ENCODE peak calls at places on chromosomes 2 and 18, in five cellular contexts. P is endothelial cell of umbilical vein; B is CD8-positive, alpha-beta T cell; O is uterus; I is colonic mucosa. K is an unnamed sample.

GRCh38 chr2:39845460-39846146 is 66.5 kb upstream of the THUMPD2 start:
- DNase-seq in P (no peak), B (no peak), O (no peak), I (no peak), K (no peak)

GRCh38 chr2:45771251-45771650 is 119.8 kb downstream of the PRKCE start:
- DNase-seq in P (peak; percentile 5), B (no peak), O (peak; percentile 63), I (no peak), K (no peak)

GRCh38 chr2:152355411-152355831 is 20.4 kb downstream of the FMNL2 start:
- DNase-seq in P (no peak), B (no peak), O (no peak), I (no peak), K (no peak)

GRCh38 chr18:51751901-51752300 is 554.4 kb upstream of the MEX3C start:
- DNase-seq in P (no peak), B (no peak), O (no peak), I (no peak), K (no peak)

GRCh38 chr18:62637807-62638687 is 77.3 kb upstream of the PHLPP1 start:
- DNase-seq in P (peak; percentile 18), B (peak; percentile 8), O (no peak), I (peak; percentile 36), K (peak; percentile 34)

GRCh38 chr18:34710430-34711386 is 610 bp downstream of the DTNA start:
- DNase-seq in P (no peak), B (no peak), O (peak; percentile 48), I (no peak), K (no peak)

GRCh38 chr18:3821524-3821923 is 371.6 kb downstream of the TGIF1 start:
- DNase-seq in P (no peak), B (no peak), O (no peak), I (no peak), K (no peak)

GRCh38 chr2:60439219-60439974 is 114.1 kb downstream of the BCL11A start:
- DNase-seq in P (no peak), B (no peak), O (no peak), I (peak; percentile 55), K (no peak)

GRCh38 chr2:124476291-124476690 is 451.2 kb downstream of the CNTNAP5 start:
- DNase-seq in P (no peak), B (no peak), O (no peak), I (no peak), K (no peak)

GRCh38 chr18:56645415-56646016 is 5.6 kb upstream of the WDR7 start:
- DNase-seq in P (peak; percentile 16), B (no peak), O (no peak), I (no peak), K (no peak)

GRCh38 chr2:48504647-48505327 is 25.2 kb upstream of the STON1 start:
- DNase-seq in P (peak; percentile 44), B (no peak), O (no peak), I (no peak), K (no peak)

GRCh38 chr2:230307485-230307884 is 19.5 kb upstream of the SP140L start:
- DNase-seq in P (no peak), B (no peak), O (no peak), I (no peak), K (no peak)

GRCh38 chr2:217338306-217338916 is 478.5 kb upstream of the TNP1 start:
- DNase-seq in P (no peak), B (no peak), O (peak; percentile 56), I (no peak), K (no peak)

GRCh38 chr2:240886678-240887574 is 9.0 kb downstream of the MAB21L4 start:
- DNase-seq in P (no peak), B (no peak), O (no peak), I (no peak), K (no peak)

GRCh38 chr2:59655809-59656208 is 897.6 kb downstream of the BCL11A start:
- DNase-seq in P (no peak), B (no peak), O (no peak), I (peak; percentile 80), K (no peak)

GRCh38 chr2:156005999-156006712 is 326.4 kb downstream of the NR4A2 start:
- DNase-seq in P (no peak), B (no peak), O (no peak), I (no peak), K (no peak)

GRCh38 chr2:188701836-188702235 is 272.3 kb upstream of the COL3A1 start:
- DNase-seq in P (peak; percentile 23), B (no peak), O (no peak), I (no peak), K (no peak)

GRCh38 chr2:197931661-197932312 is 127.4 kb downstream of the PLCL1 start:
- DNase-seq in P (no peak), B (no peak), O (no peak), I (no peak), K (no peak)

GRCh38 chr2:204483497-204484164 is 61.6 kb upstream of the PARD3B start:
- DNase-seq in P (peak; percentile 38), B (no peak), O (no peak), I (no peak), K (no peak)

GRCh38 chr18:48934708-48935432 is 15.9 kb downstream of the SMAD7 start:
- DNase-seq in P (peak; percentile 49), B (no peak), O (no peak), I (no peak), K (no peak)

GRCh38 chr18:39622431-39622830 is 2056.8 kb upstream of the CELF4 start:
- DNase-seq in P (no peak), B (no peak), O (no peak), I (no peak), K (no peak)

GRCh38 chr2:66494708-66495107 is 59.8 kb downstream of the MEIS1 start:
- DNase-seq in P (no peak), B (no peak), O (peak; percentile 75), I (peak; percentile 44), K (no peak)

GRCh38 chr2:157439792-157440186 is 4.1 kb downstream of the CYTIP start:
- DNase-seq in P (no peak), B (no peak), O (no peak), I (peak; percentile 62), K (no peak)

GRCh38 chr2:168137510-168138180 is 109.8 kb downstream of the STK39 start:
- DNase-seq in P (no peak), B (no peak), O (no peak), I (no peak), K (no peak)

GRCh38 chr2:199273043-199273647 is 184.6 kb downstream of the SATB2 start:
- DNase-seq in P (no peak), B (no peak), O (no peak), I (no peak), K (no peak)

GRCh38 chr2:181891966-181892794 is 650 bp downstream of the ITPRID2 start:
- DNase-seq in P (peak; percentile 82), B (peak; percentile 26), O (peak; percentile 57), I (peak; percentile 70), K (peak; percentile 50)

GRCh38 chr2:188786368-188786781 is 187.8 kb upstream of the COL3A1 start:
- DNase-seq in P (peak; percentile 63), B (no peak), O (peak; percentile 41), I (no peak), K (no peak)

GRCh38 chr2:170191166-170191872 is 13.4 kb downstream of the MYO3B start:
- DNase-seq in P (no peak), B (no peak), O (no peak), I (no peak), K (no peak)

GRCh38 chr2:98854675-98855074 is 81.3 kb downstream of the CRACDL start:
- DNase-seq in P (no peak), B (no peak), O (no peak), I (no peak), K (no peak)

GRCh38 chr2:65281626-65282351 is 54.2 kb downstream of the ACTR2 start:
- DNase-seq in P (no peak), B (no peak), O (peak; percentile 58), I (no peak), K (no peak)

GRCh38 chr2:118122768-118123335 is 34.6 kb downstream of the INSIG2 start:
- DNase-seq in P (no peak), B (no peak), O (no peak), I (no peak), K (no peak)

GRCh38 chr2:234611209-234611608 is 114.3 kb upstream of the ARL4C start:
- DNase-seq in P (no peak), B (no peak), O (no peak), I (no peak), K (no peak)
- TF ChIP-seq CTCF in P (peak; percentile 33), B (peak; percentile 39), O (no peak), I (no peak), K (no peak)

GRCh38 chr2:73087311-73087710 is 15.8 kb upstream of the SFXN5 start:
- DNase-seq in P (no peak), B (no peak), O (no peak), I (no peak), K (no peak)

GRCh38 chr2:73085691-73086090 is 14.2 kb upstream of the SFXN5 start:
- DNase-seq in P (peak; percentile 76), B (peak; percentile 69), O (peak; percentile 81), I (peak; percentile 88), K (peak; percentile 74)

GRCh38 chr2:73082523-73083410 is 11.3 kb upstream of the SFXN5 start:
- DNase-seq in P (no peak), B (no peak), O (no peak), I (no peak), K (no peak)

GRCh38 chr2:73083886-73084792 is 12.6 kb upstream of the SFXN5 start:
- DNase-seq in P (peak; percentile 83), B (no peak), O (no peak), I (no peak), K (no peak)

DNA sequence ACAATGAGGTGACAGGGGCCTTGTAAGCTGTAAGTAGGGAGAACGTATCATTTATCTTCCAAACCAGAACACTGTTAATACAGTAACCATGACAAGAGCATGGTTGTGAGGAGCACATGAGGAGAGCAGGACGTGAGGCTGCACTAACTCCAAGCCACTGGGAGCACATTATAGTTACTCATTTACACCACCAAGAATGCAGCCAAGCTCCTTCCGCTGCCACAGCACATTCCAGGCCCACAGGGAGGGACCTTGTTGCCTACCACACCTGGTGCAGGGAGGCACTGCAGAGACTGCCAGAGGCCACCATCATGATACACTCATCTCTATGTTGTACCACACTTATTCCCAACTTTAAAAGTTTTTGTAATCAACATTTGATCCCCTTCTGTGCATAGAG is 13.5 kb upstream of the SFXN5 start:
- DNase-seq in P (no peak), B (no peak), O (no peak), I (no peak), K (no peak)
- TF ChIP-seq CTCF in P (no peak), B (no peak), O (no peak), I (no peak), K (no peak)

GRCh38 chr2:102251042-102251848 is 60.1 kb upstream of the IL1RL1 start:
- DNase-seq in P (peak; percentile 23), B (peak; percentile 25), O (no peak), I (peak; percentile 81), K (peak; percentile 59)

GRCh38 chr2:102256281-102256680 is 55.1 kb upstream of the IL1RL1 start:
- DNase-seq in P (peak; percentile 61), B (no peak), O (no peak), I (no peak), K (no peak)

GRCh38 chr2:102251849-102252203 is 59.5 kb upstream of the IL1RL1 start:
- DNase-seq in P (no peak), B (no peak), O (no peak), I (no peak), K (no peak)

GRCh38 chr2:102253140-102253752 is 58.1 kb upstream of the IL1RL1 start:
- DNase-seq in P (no peak), B (no peak), O (no peak), I (no peak), K (no peak)

GRCh38 chr2:102253753-102254150 is 57.6 kb upstream of the IL1RL1 start:
- DNase-seq in P (peak; percentile 41), B (no peak), O (no peak), I (no peak), K (no peak)
- TF ChIP-seq CTCF in P (peak; percentile 30), B (no peak), O (no peak), I (no peak), K (no peak)

GRCh38 chr2:37026050-37026449 is 58.1 kb downstream of the HEATR5B start:
- DNase-seq in P (no peak), B (no peak), O (no peak), I (no peak), K (no peak)
- TF ChIP-seq CTCF in P (peak; percentile 2), B (no peak), O (no peak), I (no peak), K (no peak)